ENCODE peak calls at places on chromosome 9, in four cellular contexts. R, A, D and I are unnamed samples.

GRCh38 chr9:105154723-105155191 is 89.7 kb upstream of the SLC44A1 start:
- DNase-seq in A (no peak), D (no peak), R (no peak), I (peak; percentile 80)

GRCh38 chr9:21294325-21294724 is 10.8 kb downstream of the IFNA5 start:
- DNase-seq in D (no peak), R (no peak), A (no peak), I (peak; percentile 27)

GRCh38 chr9:135516132-135516860 is 4.9 kb upstream of the LCN1 start:
- DNase-seq in R (no peak), A (no peak), D (no peak), I (no peak)

GRCh38 chr9:100074093-100074492 is 24.7 kb downstream of the ERP44 start:
- DNase-seq in R (no peak), A (no peak), D (peak; percentile 45), I (peak; percentile 69)

GRCh38 chr9:94656976-94657375 is 17.7 kb upstream of the FBP1 start:
- DNase-seq in D (no peak), R (no peak), A (no peak), I (no peak)

GRCh38 chr9:134205636-134206316 is 41.4 kb upstream of the RNU6ATAC start:
- DNase-seq in A (peak; percentile 9), D (peak; percentile 63), R (no peak), I (peak; percentile 11)

GRCh38 chr9:134165357-134166315 is 1.3 kb upstream of the RNU6ATAC start:
- DNase-seq in D (no peak), R (no peak), A (no peak), I (no peak)

GRCh38 chr9:122367779-122368460 is 2.9 kb upstream of the PTGS1 start:
- DNase-seq in D (no peak), A (no peak), R (no peak), I (no peak)

GRCh38 chr9:124479371-124479770 is 27.8 kb downstream of the NR5A1 start:
- DNase-seq in A (no peak), R (no peak), D (no peak), I (no peak)

GRCh38 chr9:131347376-131348020 is 46.4 kb upstream of the PRRC2B start:
- DNase-seq in D (no peak), A (no peak), R (no peak), I (no peak)

GRCh38 chr9:37381094-37381741 is 41.3 kb upstream of the GRHPR start:
- DNase-seq in D (no peak), A (no peak), R (no peak), I (no peak)

GRCh38 chr9:93645921-93646639 is 69.7 kb downstream of the PHF2 start:
- DNase-seq in D (no peak), R (no peak), A (no peak), I (no peak)

GRCh38 chr9:127769985-127770904 is 8.2 kb downstream of the SH2D3C start:
- DNase-seq in D (no peak), R (no peak), A (no peak), I (no peak)

GRCh38 chr9:33158555-33159057 is 8.5 kb downstream of the B4GALT1 start:
- DNase-seq in D (no peak), A (no peak), R (no peak), I (no peak)

GRCh38 chr9:121299467-121300282 is 31.7 kb downstream of the GSN start:
- DNase-seq in R (no peak), A (no peak), D (peak; percentile 62), I (no peak)

GRCh38 chr9:109132473-109133095 is 12.8 kb upstream of the TMEM245 start:
- DNase-seq in D (no peak), R (no peak), A (no peak), I (no peak)

GRCh38 chr9:108673386-108673785 is 182.4 kb downstream of the ACTL7B start:
- DNase-seq in D (no peak), R (no peak), A (peak; percentile 48), I (no peak)

GRCh38 chr9:120698766-120699165 is 15.5 kb downstream of the MEGF9 start:
- DNase-seq in R (no peak), A (no peak), D (no peak), I (no peak)

GRCh38 chr9:114893221-114893620 is 37.2 kb downstream of the TNFSF8 start:
- DNase-seq in D (no peak), A (no peak), R (no peak), I (no peak)

GRCh38 chr9:93577045-93577939 is 908 bp downstream of the PHF2 start:
- DNase-seq in R (no peak), A (no peak), D (peak; percentile 40), I (no peak)

GRCh38 chr9:106286249-106286648 is 576.7 kb upstream of the ZNF462 start:
- DNase-seq in D (peak; percentile 84), A (no peak), R (no peak), I (no peak)

GRCh38 chr9:80707120-80707519 is 982.2 kb downstream of the TLE1 start:
- DNase-seq in A (no peak), D (no peak), R (no peak), I (peak; percentile 36)

GRCh38 chr9:27763831-27764230 is 190.6 kb upstream of the C9orf72 start:
- DNase-seq in R (no peak), D (no peak), A (no peak), I (no peak)

GRCh38 chr9:16075695-16076094 is 522.9 kb downstream of the CCDC171 start:
- DNase-seq in D (no peak), R (no peak), A (no peak), I (no peak)